ENCODE peak calls at places on chromosomes 2 and 18, in nine cellular contexts. B is SK-N-SH, C is tibial nerve, P is A549, Q is K562, H is stomach, I is ovary, S is transverse colon, X is suprapubic skin. Y is an unnamed sample.

GRCh38 chr18:49949991-49950395 is 136.7 kb upstream of the ACAA2 start:
- DNase-seq in B (no peak), C (no peak), P (no peak), Q (no peak), H (no peak), I (no peak), S (no peak), X (no peak), Y (no peak)

GRCh38 chr18:11412790-11413189 is 196.6 kb upstream of the SLC35G4 start:
- DNase-seq in B (no peak), C (no peak), P (no peak), Q (no peak), H (no peak), I (no peak), S (no peak), X (no peak), Y (no peak)

GRCh38 chr18:56952026-56952425 is 194.9 kb upstream of the BOD1L2 start:
- DNase-seq in B (no peak), C (no peak), P (peak; percentile 9), Q (no peak), H (no peak), I (no peak), S (no peak), X (no peak), Y (no peak)

GRCh38 chr2:183996825-183997823 is 601.2 kb upstream of the ZNF804A start:
- DNase-seq in B (peak; percentile 5), C (no peak), P (no peak), Q (no peak), H (peak; percentile 32), I (no peak), S (no peak), X (no peak), Y (no peak)

GRCh38 chr2:20588918-20589871 is 61.7 kb downstream of the HS1BP3 start:
- DNase-seq in B (no peak), C (peak; percentile 10), P (no peak), Q (no peak), H (peak; percentile 11), I (no peak), S (peak; percentile 1), X (peak; percentile 46), Y (no peak)

GRCh38 chr18:9577361-9577760 is 37.0 kb downstream of the PPP4R1 start:
- DNase-seq in B (no peak), C (no peak), P (peak; percentile 9), Q (no peak), H (no peak), I (no peak), S (no peak), X (no peak), Y (no peak)

GRCh38 chr18:8942021-8942908 is 160.2 kb upstream of the NDUFV2 start:
- DNase-seq in B (no peak), C (no peak), P (no peak), Q (no peak), H (no peak), I (no peak), S (no peak), X (no peak), Y (no peak)

GRCh38 chr2:159559034-159559433 is 57.3 kb downstream of the BAZ2B start:
- DNase-seq in B (no peak), C (no peak), P (no peak), Q (no peak), H (no peak), I (no peak), S (no peak), X (no peak), Y (no peak)

GRCh38 chr2:7672027-7672684 is 754.9 kb downstream of the RNF144A start:
- DNase-seq in B (peak; percentile 49), C (no peak), P (peak; percentile 75), Q (peak; percentile 62), H (peak; percentile 73), I (no peak), S (peak; percentile 72), X (no peak), Y (no peak)

GRCh38 chr2:8259106-8259840 is 422.6 kb upstream of the ID2 start:
- DNase-seq in B (no peak), C (no peak), P (no peak), Q (no peak), H (no peak), I (no peak), S (no peak), X (no peak), Y (no peak)

GRCh38 chr2:54103454-54104314 is 11.7 kb upstream of the ACYP2 start:
- DNase-seq in B (peak; percentile 81), C (no peak), P (peak; percentile 83), Q (peak; percentile 15), H (peak; percentile 47), I (no peak), S (peak; percentile 44), X (peak; percentile 62), Y (no peak)

GRCh38 chr2:234308814-234309195 is 188.1 kb downstream of the ARL4C start:
- DNase-seq in B (no peak), C (no peak), P (peak; percentile 96), Q (no peak), H (no peak), I (no peak), S (peak; percentile 44), X (no peak), Y (no peak)

GRCh38 chr2:119753041-119753929 is 6.4 kb upstream of the PTPN4 start:
- DNase-seq in B (peak; percentile 56), C (no peak), P (peak; percentile 64), Q (no peak), H (no peak), I (no peak), S (no peak), X (no peak), Y (no peak)

GRCh38 chr2:33388996-33389395 is 87.5 kb upstream of the RASGRP3 start:
- DNase-seq in B (no peak), C (no peak), P (no peak), Q (no peak), H (no peak), I (no peak), S (no peak), X (no peak), Y (no peak)

GRCh38 chr2:219951111-219951510 is 323.7 kb downstream of the SLC4A3 start:
- DNase-seq in B (no peak), C (no peak), P (no peak), Q (no peak), H (no peak), I (no peak), S (no peak), X (no peak), Y (no peak)

GRCh38 chr18:40347261-40347660 is 1607.8 kb upstream of the PIK3C3 start:
- DNase-seq in B (no peak), C (no peak), P (no peak), Q (no peak), H (no peak), I (no peak), S (no peak), X (no peak), Y (no peak)

GRCh38 chr2:13201924-13202323 is 485.2 kb downstream of the TRIB2 start:
- DNase-seq in B (no peak), C (no peak), P (no peak), Q (no peak), H (no peak), I (no peak), S (no peak), X (no peak), Y (no peak)

DNA sequence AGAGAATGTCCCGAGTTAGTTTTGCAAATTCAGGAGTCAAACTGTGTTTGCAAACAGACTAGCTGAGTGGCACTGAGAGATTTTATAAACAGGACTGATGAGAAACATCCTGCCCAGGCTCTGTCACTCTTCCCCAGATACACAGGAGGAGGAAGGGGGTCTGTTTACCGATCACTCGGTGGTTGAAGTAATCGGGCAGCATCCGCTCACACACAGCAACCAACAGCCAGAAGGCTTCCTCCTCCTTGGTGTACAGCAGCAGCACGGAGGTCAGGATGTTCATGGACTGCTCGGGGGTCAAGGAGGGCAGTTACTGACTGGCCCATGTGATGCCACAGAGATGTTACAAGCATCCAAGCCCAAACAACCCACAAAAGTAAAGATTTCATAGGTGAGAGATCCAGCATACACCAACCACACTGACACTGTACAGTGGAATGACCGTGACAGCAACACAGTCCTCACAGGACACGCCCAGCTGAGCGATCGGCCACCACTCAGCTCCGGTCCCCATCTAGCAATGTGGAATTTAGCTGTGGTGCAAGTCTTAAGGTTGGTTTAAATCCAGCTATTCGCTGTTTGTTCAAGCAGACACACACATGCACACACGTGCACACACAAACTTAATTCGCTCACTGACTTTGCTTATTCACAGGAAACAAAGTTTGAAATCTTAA is 30.1 kb downstream of the RPL31 start:
- DNase-seq in B (no peak), C (no peak), P (no peak), Q (no peak), H (no peak), I (no peak), S (no peak), X (no peak), Y (no peak)
- TF ChIP-seq EP300 in B (no peak), C (no peak), P (no peak), Q (no peak), H (no peak), I (no peak), S (no peak), X (no peak), Y (no peak)

DNA sequence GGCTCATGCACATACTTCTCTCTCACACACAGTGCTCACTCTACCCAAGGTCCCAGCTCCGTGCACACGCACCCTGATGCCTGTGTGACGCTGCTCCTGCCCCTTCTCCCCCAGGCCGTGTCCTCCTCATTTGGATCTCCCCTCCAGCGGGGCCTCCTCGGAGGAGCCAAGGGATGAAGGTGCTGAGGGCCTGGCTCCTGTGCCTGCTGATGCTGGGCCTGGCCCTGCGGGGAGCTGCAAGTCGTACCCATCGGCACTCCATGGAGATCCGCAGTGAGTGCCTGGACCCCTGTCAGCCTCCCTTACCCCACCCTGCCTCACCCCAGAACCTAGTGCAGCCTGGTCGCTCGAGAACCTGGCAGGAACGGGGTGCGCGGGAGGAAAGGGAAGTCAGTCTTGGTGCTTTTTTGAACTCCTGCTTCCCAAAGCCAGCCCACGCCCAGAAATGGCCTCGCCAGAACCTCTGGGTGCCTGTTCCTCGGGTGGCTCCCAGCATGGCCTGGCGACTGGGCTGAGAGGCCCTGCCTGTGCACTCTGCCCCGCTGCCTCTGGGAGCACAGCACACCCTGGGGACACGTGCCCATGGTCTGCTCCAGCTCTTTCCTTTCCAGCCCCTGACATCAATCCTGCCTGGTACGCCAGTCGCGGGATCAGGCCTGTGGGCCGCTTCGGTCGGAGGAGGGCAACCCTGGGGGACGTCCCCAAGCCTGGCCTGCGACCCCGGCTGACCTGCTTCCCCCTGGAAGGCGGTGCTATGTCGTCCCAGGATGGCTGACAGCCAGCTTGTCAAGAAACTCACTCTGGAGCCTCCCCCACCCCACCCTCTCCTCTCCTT is at the start of gene PRLH:
- DNase-seq in B (no peak), C (no peak), P (no peak), Q (no peak), H (no peak), I (peak; percentile 18), S (no peak), X (no peak), Y (no peak)
- TF ChIP-seq EP300 in B (no peak), C (no peak), P (no peak), Q (no peak), H (no peak), I (no peak), S (no peak), X (no peak), Y (no peak)

GRCh38 chr2:201860541-201861154 is 54.3 kb downstream of the CDK15 start:
- DNase-seq in B (peak; percentile 79), C (no peak), P (peak; percentile 71), Q (peak; percentile 41), H (peak; percentile 40), I (peak; percentile 39), S (peak; percentile 35), X (no peak), Y (no peak)
- TF ChIP-seq EP300 in B (no peak), C (no peak), P (no peak), Q (no peak), H (no peak), I (no peak), S (no peak), X (no peak), Y (no peak)

GRCh38 chr2:241771286-241772062 is 5.1 kb upstream of the GAL3ST2 start:
- DNase-seq in B (peak; percentile 41), C (no peak), P (no peak), Q (peak; percentile 8), H (no peak), I (peak; percentile 51), S (no peak), X (no peak), Y (no peak)
- TF ChIP-seq EP300 in B (no peak), C (no peak), P (no peak), Q (no peak), H (no peak), I (no peak), S (no peak), X (no peak), Y (no peak)

Y was measured in esophagus muscularis mucosa.